ENCODE peak calls at places on chromosomes 11 and 22, in ten cellular contexts. T, M, E, V, A, H, I, U, C and D are unnamed samples.
A peak's percentile ranks its signal among the peaks of the same experiment; 100 is the strongest.

GRCh38 chr11:35484435-35484834 is 41.0 kb downstream of the PAMR1 start:
- DNase-seq in T (peak; percentile 77), M (no peak), E (peak; percentile 88), V (no peak), A (peak; percentile 23), H (no peak), I (no peak), U (no peak), C (peak; percentile 80), D (no peak)

GRCh38 chr11:80929406-80929805 is 1488.6 kb upstream of the TENM4 start:
- DNase-seq in T (peak; percentile 7), M (no peak), E (peak; percentile 43), V (no peak), A (no peak), H (no peak), I (no peak), U (no peak), C (no peak), D (no peak)

GRCh38 chr11:74696932-74697687 is 34.1 kb downstream of the CHRDL2 start:
- DNase-seq in T (peak; percentile 95), M (peak; percentile 80), E (peak; percentile 93), V (no peak), A (peak; percentile 60), H (no peak), I (peak; percentile 85), U (peak; percentile 91), C (peak; percentile 95), D (peak; percentile 62)

GRCh38 chr11:16070573-16070972 is 285.8 kb downstream of the SOX6 start:
- DNase-seq in T (no peak), M (no peak), E (no peak), V (no peak), A (no peak), H (no peak), I (no peak), U (no peak), C (no peak), D (no peak)

GRCh38 chr11:34519595-34520235 is 6.1 kb upstream of the ELF5 start:
- DNase-seq in T (no peak), M (no peak), E (no peak), V (no peak), A (no peak), H (no peak), I (no peak), U (no peak), C (no peak), D (no peak)

GRCh38 chr11:90220391-90220790 is 2.5 kb downstream of the CHORDC1 start:
- DNase-seq in T (peak; percentile 50), M (no peak), E (peak; percentile 81), V (no peak), A (no peak), H (no peak), I (no peak), U (no peak), C (peak; percentile 69), D (no peak)

GRCh38 chr11:36817336-36817965 is 219.4 kb upstream of the RAG2 start:
- DNase-seq in T (peak; percentile 4), M (no peak), E (peak; percentile 25), V (no peak), A (no peak), H (no peak), I (no peak), U (no peak), C (peak; percentile 9), D (no peak)

GRCh38 chr22:35973388-35973787 is 55.2 kb downstream of the RBFOX2 start:
- DNase-seq in T (no peak), M (no peak), E (no peak), V (no peak), A (no peak), H (no peak), I (no peak), U (no peak), C (peak; percentile 50), D (no peak)

GRCh38 chr22:20203142-20204099 is 52.6 kb upstream of the CCDC188 start:
- DNase-seq in T (peak; percentile 9), M (peak; percentile 29), E (peak; percentile 5), V (no peak), A (no peak), H (no peak), I (no peak), U (no peak), C (peak; percentile 6), D (peak; percentile 31)

GRCh38 chr11:46107408-46107718 is 13.9 kb downstream of the PHF21A start:
- DNase-seq in T (no peak), M (no peak), E (no peak), V (no peak), A (no peak), H (no peak), I (no peak), U (no peak), C (no peak), D (no peak)

GRCh38 chr22:20583471-20583922 is 76.1 kb downstream of the MED15 start:
- DNase-seq in T (no peak), M (no peak), E (no peak), V (peak; percentile 37), A (no peak), H (no peak), I (no peak), U (no peak), C (no peak), D (no peak)

GRCh38 chr11:30585892-30586250 is 282 bp downstream of the MPPED2 start:
- DNase-seq in T (no peak), M (peak; percentile 23), E (no peak), V (no peak), A (no peak), H (no peak), I (peak; percentile 14), U (no peak), C (no peak), D (no peak)

DNA sequence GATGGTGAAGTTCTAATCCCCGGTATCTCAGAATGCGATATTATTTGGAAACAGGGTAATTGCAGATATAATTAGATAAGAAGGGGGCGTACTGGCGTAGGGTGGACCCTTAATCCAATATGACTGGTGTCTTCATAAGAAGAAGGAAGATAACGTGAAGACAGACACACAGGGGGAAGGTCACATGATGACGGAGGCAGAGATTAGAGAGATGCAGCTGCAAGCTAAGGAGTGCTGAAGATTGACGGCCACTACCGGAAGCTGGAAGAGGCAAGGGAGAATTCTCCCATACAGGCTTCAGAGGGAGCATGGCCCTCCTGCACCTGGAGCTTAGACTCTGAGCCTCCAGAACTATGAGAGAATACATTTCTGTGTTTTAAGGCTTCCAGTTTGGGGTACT is 54.8 kb downstream of the MIAT start:
- DNase-seq in T (no peak), M (no peak), E (no peak), V (no peak), A (no peak), H (no peak), I (no peak), U (no peak), C (no peak), D (no peak)
- TF ChIP-seq CTCF in T (no peak), M (no peak), E (no peak), V (no peak), A (no peak), H (no peak), I (no peak), U (no peak), C (no peak), D (no peak)

GRCh38 chr11:3058753-3059664 is 1.8 kb upstream of the CARS1 start:
- DNase-seq in T (peak; percentile 78), M (peak; percentile 57), E (peak; percentile 92), V (no peak), A (peak; percentile 32), H (no peak), I (no peak), U (peak; percentile 70), C (peak; percentile 87), D (peak; percentile 12)

GRCh38 chr11:3056296-3057068 is 741 bp downstream of the CARS1 start:
- DNase-seq in T (peak; percentile 30), M (no peak), E (no peak), V (no peak), A (no peak), H (no peak), I (no peak), U (no peak), C (peak; percentile 17), D (no peak)

GRCh38 chr11:3052567-3052966 is 4.7 kb downstream of the CARS1 start:
- DNase-seq in T (no peak), M (no peak), E (no peak), V (no peak), A (no peak), H (no peak), I (no peak), U (no peak), C (no peak), D (no peak)

GRCh38 chr11:3057069-3057963 is at the start of gene CARS1:
- DNase-seq in T (peak; percentile 94), M (peak; percentile 97), E (peak; percentile 89), V (peak; percentile 96), A (peak; percentile 70), H (peak; percentile 93), I (peak; percentile 93), U (peak; percentile 86), C (peak; percentile 90), D (peak; percentile 82)

GRCh38 chr11:3055881-3056280 is 1.3 kb downstream of the CARS1 start:
- DNase-seq in T (no peak), M (no peak), E (no peak), V (no peak), A (no peak), H (no peak), I (no peak), U (no peak), C (no peak), D (no peak)
- H3K4me3 ChIP-seq in T (peak overlapping the region; percentile 97), M (peak overlapping the region; percentile 85), E (peak overlapping the region; percentile 89), V (peak overlapping the region; percentile 89), A (peak overlapping the region; percentile 100), H (peak overlapping the region; percentile 96), I (no peak overlapping the region), U (peak overlapping the region; percentile 97), C (peak overlapping the region; percentile 97), D (peak overlapping the region; percentile 98)

DNA sequence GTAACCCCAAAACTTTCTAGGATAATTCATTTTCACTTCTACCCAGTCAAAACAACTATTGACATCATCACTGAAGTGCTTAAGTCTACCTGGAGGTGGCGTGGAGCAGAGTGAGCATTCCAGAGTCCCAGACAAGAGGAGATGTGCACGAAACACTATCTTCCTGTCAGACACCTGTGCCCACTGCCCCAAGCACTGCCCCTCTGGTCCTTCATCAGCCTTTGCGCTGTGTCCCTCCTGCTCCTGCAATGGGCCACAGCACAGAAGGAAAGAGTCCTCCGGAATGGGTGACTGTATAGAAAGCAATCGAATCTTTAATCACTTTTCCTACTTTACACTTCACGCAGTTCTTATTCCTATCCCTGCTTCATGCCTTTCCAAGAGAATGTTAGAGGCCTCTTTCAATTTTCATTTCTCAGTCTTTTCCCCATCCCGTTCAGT is 512 bp upstream of the GRIA4 start:
- DNase-seq in T (no peak), M (no peak), E (peak; percentile 5), V (peak; percentile 22), A (no peak), H (no peak), I (no peak), U (no peak), C (no peak), D (no peak)
- TF ChIP-seq CTCF in T (peak; percentile 45), M (no peak), E (peak; percentile 27), V (no peak), A (peak; percentile 37), H (peak; percentile 46), I (no peak), U (peak; percentile 55), C (peak; percentile 43), D (peak; percentile 67)

DNA sequence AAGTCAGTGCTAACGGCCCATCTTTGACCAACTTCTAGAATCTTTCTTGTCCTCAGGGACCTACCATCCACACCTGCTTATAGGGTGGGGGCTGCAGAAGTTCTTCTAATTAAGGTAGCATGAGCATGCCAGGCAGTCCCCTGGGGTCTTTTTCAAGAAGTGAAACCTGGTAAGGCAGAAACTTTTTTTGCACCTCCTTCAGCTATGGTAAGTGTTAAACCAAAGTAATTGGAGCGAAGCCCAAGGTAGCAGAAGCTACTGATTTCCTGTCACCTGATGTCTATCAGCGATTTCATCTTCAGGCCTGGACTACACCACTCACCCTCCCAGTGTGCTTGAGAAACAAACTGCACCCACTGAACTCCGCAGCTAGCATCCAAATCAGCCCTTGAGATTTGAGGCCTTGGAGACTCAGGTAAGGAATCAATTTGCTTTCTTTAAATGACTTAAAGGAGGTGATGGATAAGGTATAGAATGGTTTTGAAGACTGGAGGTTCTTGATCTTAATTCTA is at the start of gene MS4A1:
- DNase-seq in T (no peak), M (no peak), E (no peak), V (no peak), A (no peak), H (peak; percentile 82), I (no peak), U (no peak), C (no peak), D (no peak)
- H3K4me3 ChIP-seq in T (no peak within 1 kb of the TSS), M (no peak within 1 kb of the TSS), E (no peak within 1 kb of the TSS), V (no peak within 1 kb of the TSS), A (no peak within 1 kb of the TSS), H (peak within 1 kb of the TSS; percentile 84), I (no peak within 1 kb of the TSS), U (no peak within 1 kb of the TSS), C (no peak within 1 kb of the TSS), D (no peak within 1 kb of the TSS)